ENCODE peak calls at places on chromosomes 13 and 19, in eight cellular contexts. O is AG04449, I is NCI-H510A treated with DMSO at 0.1 percent for 48 hours, Y is thoracic aorta, W is frontal cortex, S is Panc1, G is A172, P is neural crest cell. F is an unnamed sample.

GRCh38 chr19:42290523-42291436 is 11.2 kb upstream of the PRR19 start:
- DNase-seq in Y (no peak), G (peak), I (no peak), P (peak), O (no peak), W (no peak), S (no peak), F (no peak)

GRCh38 chr13:26480246-26480855 is 77.1 kb upstream of the WASF3 start:
- DNase-seq in I (no peak), P (no peak), O (no peak), W (no peak), Y (no peak), S (no peak), G (no peak), F (no peak)

GRCh38 chr19:46717716-46718143 is 816 bp upstream of the PRKD2 start:
- DNase-seq in G (no peak), P (no peak), Y (no peak), O (no peak), S (no peak), W (no peak), I (no peak), F (no peak)

GRCh38 chr13:36323951-36324566 is 22.1 kb downstream of the SPART start:
- DNase-seq in I (no peak), W (no peak), S (no peak), P (no peak), G (peak), Y (no peak), O (no peak), F (no peak)

GRCh38 chr19:47353307-47353712 is 4.2 kb downstream of the DHX34 start:
- DNase-seq in P (no peak), W (no peak), S (no peak), O (no peak), I (no peak), Y (no peak), G (no peak), F (no peak)

GRCh38 chr13:99380921-99381645 is 73.9 kb upstream of the GPR183 start:
- DNase-seq in I (no peak), G (no peak), Y (no peak), S (no peak), W (no peak), P (no peak), O (no peak), F (no peak)

GRCh38 chr13:37910790-37911189 is 41.2 kb upstream of the TRPC4 start:
- DNase-seq in P (no peak), O (no peak), S (no peak), W (no peak), I (no peak), Y (no peak), G (no peak), F (no peak)

GRCh38 chr19:14127929-14128509 is 8.4 kb downstream of the ASF1B start:
- DNase-seq in G (no peak), Y (no peak), O (no peak), I (no peak), S (no peak), P (no peak), W (no peak), F (no peak)

GRCh38 chr19:42421101-42421500 is 6.1 kb downstream of the LIPE start:
- DNase-seq in G (no peak), Y (no peak), W (no peak), O (no peak), I (no peak), S (no peak), P (no peak), F (no peak)

GRCh38 chr19:480016-480855 is 16.1 kb upstream of the MADCAM1 start:
- DNase-seq in I (peak), P (peak), G (no peak), Y (peak), W (peak), S (no peak), O (no peak), F (no peak)

GRCh38 chr19:17475541-17476115 is 5.3 kb downstream of the SLC27A1 start:
- DNase-seq in Y (no peak), O (no peak), G (peak), P (peak), S (no peak), W (peak), I (no peak), F (peak)

GRCh38 chr19:8452446-8453123 is 7.8 kb downstream of the HNRNPM start:
- DNase-seq in S (no peak), P (no peak), W (no peak), O (no peak), I (no peak), G (no peak), Y (no peak), F (no peak)

GRCh38 chr19:15292847-15293582 is 39.3 kb downstream of the BRD4 start:
- DNase-seq in G (no peak), I (peak), S (no peak), O (no peak), P (no peak), Y (no peak), W (no peak), F (no peak)

GRCh38 chr13:42561752-42562467 is 12.0 kb upstream of the TNFSF11 start:
- DNase-seq in W (no peak), P (no peak), S (no peak), Y (no peak), I (no peak), O (no peak), G (no peak), F (no peak)

GRCh38 chr19:46762245-46762890 is 16.1 kb upstream of the STRN4 start:
- DNase-seq in P (no peak), Y (no peak), G (no peak), W (no peak), S (no peak), I (no peak), O (no peak), F (no peak)

GRCh38 chr13:101752432-101752831 is 300.0 kb downstream of the ITGBL1 start:
- DNase-seq in W (no peak), Y (no peak), G (no peak), I (no peak), S (no peak), O (no peak), P (no peak), F (no peak)

GRCh38 chr19:29873024-29873800 is 61.4 kb downstream of the CCNE1 start:
- DNase-seq in S (no peak), Y (no peak), I (peak), P (peak), O (no peak), W (peak), G (no peak), F (peak)

GRCh38 chr13:96492758-96493157 is 402.9 kb downstream of the HS6ST3 start:
- DNase-seq in W (no peak), P (no peak), Y (no peak), I (no peak), O (no peak), G (no peak), S (no peak), F (no peak)

GRCh38 chr13:30934803-30935202 is 2.3 kb downstream of the TEX26 start:
- DNase-seq in G (no peak), Y (no peak), W (no peak), S (no peak), O (no peak), I (no peak), P (no peak), F (no peak)

GRCh38 chr19:50994129-50994528 is 7.3 kb downstream of the KLK8 start:
- DNase-seq in S (no peak), O (no peak), G (peak), I (no peak), W (no peak), P (no peak), Y (no peak), F (no peak)

GRCh38 chr19:326851-327250 is 17.7 kb downstream of the MIER2 start:
- DNase-seq in Y (no peak), S (no peak), W (no peak), G (no peak), I (no peak), O (no peak), P (no peak), F (no peak)

GRCh38 chr19:53101518-53101917 is 1.7 kb downstream of the ZNF160 start:
- DNase-seq in S (no peak), Y (no peak), I (no peak), G (no peak), W (no peak), O (no peak), P (no peak), F (no peak)

GRCh38 chr13:44274838-44275237 is 98.8 kb upstream of the SERP2 start:
- DNase-seq in S (no peak), P (no peak), O (no peak), G (peak), I (no peak), Y (no peak), W (no peak), F (no peak)

GRCh38 chr19:10565028-10565566 is 713 bp downstream of the KRI1 start:
- DNase-seq in O (no peak), W (peak), P (no peak), I (peak), Y (no peak), G (peak), S (no peak), F (no peak)

GRCh38 chr13:41145136-41145908 is 12.7 kb upstream of the KBTBD6 start:
- DNase-seq in W (no peak), Y (no peak), I (no peak), O (peak), P (no peak), S (no peak), G (no peak), F (no peak)

F was measured in CD14-positive monocyte.